ENCODE peak calls at places on chromosome 5, in seven cellular contexts. One of them, this sample, is unnamed.
A peak's percentile ranks its signal among the peaks of the same experiment; 100 is the strongest.

GRCh38 chr5:61669531-61669930 is 337.5 kb downstream of the ZSWIM6 start:
- DNase-seq in HCT116: no peak
- DNase-seq in SK-N-SH: no peak
- DNase-seq in K562: no peak
- DNase-seq in GM12878: no peak
- DNase-seq in HepG2: no peak
- DNase-seq in H1: no peak
- DNase-seq in this sample: no peak

GRCh38 chr5:115369430-115370144 is 73.1 kb upstream of the CCDC112 start:
- DNase-seq in HCT116: no peak
- DNase-seq in SK-N-SH: no peak
- DNase-seq in K562: no peak
- DNase-seq in GM12878: no peak
- DNase-seq in HepG2: no peak
- DNase-seq in H1: peak; percentile 52
- DNase-seq in this sample: no peak

GRCh38 chr5:152097128-152097527 is 172.5 kb upstream of the GLRA1 start:
- DNase-seq in HCT116: no peak
- DNase-seq in SK-N-SH: no peak
- DNase-seq in K562: no peak
- DNase-seq in GM12878: no peak
- DNase-seq in HepG2: no peak
- DNase-seq in H1: no peak
- DNase-seq in this sample: no peak

GRCh38 chr5:119313207-119313606 is 42.6 kb upstream of the TNFAIP8 start:
- DNase-seq in HCT116: no peak
- DNase-seq in SK-N-SH: no peak
- DNase-seq in K562: no peak
- DNase-seq in GM12878: no peak
- DNase-seq in HepG2: no peak
- DNase-seq in H1: no peak
- DNase-seq in this sample: no peak

GRCh38 chr5:132369471-132370240 is at the start of gene SLC22A5:
- DNase-seq in HCT116: peak; percentile 42
- DNase-seq in SK-N-SH: peak; percentile 95
- DNase-seq in K562: peak; percentile 86
- DNase-seq in GM12878: no peak
- DNase-seq in HepG2: peak; percentile 62
- DNase-seq in H1: peak; percentile 86
- DNase-seq in this sample: peak; percentile 70

GRCh38 chr5:58412081-58412480 is 47.8 kb downstream of the PLK2 start:
- DNase-seq in HCT116: no peak
- DNase-seq in SK-N-SH: no peak
- DNase-seq in K562: no peak
- DNase-seq in GM12878: no peak
- DNase-seq in HepG2: no peak
- DNase-seq in H1: no peak
- DNase-seq in this sample: no peak

GRCh38 chr5:15023846-15024245 is 152.3 kb upstream of the ANKH start:
- DNase-seq in HCT116: no peak
- DNase-seq in SK-N-SH: no peak
- DNase-seq in K562: no peak
- DNase-seq in GM12878: no peak
- DNase-seq in HepG2: no peak
- DNase-seq in H1: no peak
- DNase-seq in this sample: no peak

GRCh38 chr5:36029914-36030313 is 36.8 kb downstream of the UGT3A2 start:
- DNase-seq in HCT116: no peak
- DNase-seq in SK-N-SH: peak; percentile 68
- DNase-seq in K562: no peak
- DNase-seq in GM12878: no peak
- DNase-seq in HepG2: no peak
- DNase-seq in H1: no peak
- DNase-seq in this sample: no peak

GRCh38 chr5:143085319-143085917 is 315.2 kb downstream of the ARHGAP26 start:
- DNase-seq in HCT116: no peak
- DNase-seq in SK-N-SH: no peak
- DNase-seq in K562: no peak
- DNase-seq in GM12878: no peak
- DNase-seq in HepG2: no peak
- DNase-seq in H1: no peak
- DNase-seq in this sample: no peak

GRCh38 chr5:159511570-159511969 is 181.3 kb upstream of the IL12B start:
- DNase-seq in HCT116: no peak
- DNase-seq in SK-N-SH: no peak
- DNase-seq in K562: no peak
- DNase-seq in GM12878: no peak
- DNase-seq in HepG2: peak; percentile 3
- DNase-seq in H1: no peak
- DNase-seq in this sample: no peak

GRCh38 chr5:71899865-71900342 is 180.8 kb downstream of the CARTPT start:
- DNase-seq in HCT116: no peak
- DNase-seq in SK-N-SH: no peak
- DNase-seq in K562: no peak
- DNase-seq in GM12878: no peak
- DNase-seq in HepG2: no peak
- DNase-seq in H1: no peak
- DNase-seq in this sample: no peak

GRCh38 chr5:97998946-97999345 is 774.5 kb upstream of the RGMB start:
- DNase-seq in HCT116: no peak
- DNase-seq in SK-N-SH: no peak
- DNase-seq in K562: no peak
- DNase-seq in GM12878: no peak
- DNase-seq in HepG2: no peak
- DNase-seq in H1: no peak
- DNase-seq in this sample: no peak

GRCh38 chr5:54455413-54456157 is at the start of gene HSPB3:
- DNase-seq in HCT116: no peak
- DNase-seq in SK-N-SH: no peak
- DNase-seq in K562: no peak
- DNase-seq in GM12878: no peak
- DNase-seq in HepG2: no peak
- DNase-seq in H1: no peak
- DNase-seq in this sample: no peak

GRCh38 chr5:180332051-180332517 is 21.1 kb downstream of the GFPT2 start:
- DNase-seq in HCT116: no peak
- DNase-seq in SK-N-SH: peak; percentile 31
- DNase-seq in K562: no peak
- DNase-seq in GM12878: no peak
- DNase-seq in HepG2: no peak
- DNase-seq in H1: peak; percentile 79
- DNase-seq in this sample: no peak

GRCh38 chr5:91182763-91183162 is 200.4 kb downstream of the ARRDC3 start:
- DNase-seq in HCT116: no peak
- DNase-seq in SK-N-SH: no peak
- DNase-seq in K562: no peak
- DNase-seq in GM12878: no peak
- DNase-seq in HepG2: no peak
- DNase-seq in H1: peak; percentile 43
- DNase-seq in this sample: no peak

GRCh38 chr5:24635217-24635616 is 9.6 kb downstream of the CDH10 start:
- DNase-seq in HCT116: no peak
- DNase-seq in SK-N-SH: no peak
- DNase-seq in K562: no peak
- DNase-seq in GM12878: no peak
- DNase-seq in HepG2: no peak
- DNase-seq in H1: no peak
- DNase-seq in this sample: no peak

GRCh38 chr5:14665949-14666741 is 1.6 kb downstream of the OTULIN start:
- DNase-seq in HCT116: no peak
- DNase-seq in SK-N-SH: peak; percentile 39
- DNase-seq in K562: no peak
- DNase-seq in GM12878: no peak
- DNase-seq in HepG2: peak; percentile 41
- DNase-seq in H1: no peak
- DNase-seq in this sample: peak; percentile 15

GRCh38 chr5:113205807-113206206 is 229.0 kb downstream of the TSSK1B start:
- DNase-seq in HCT116: peak; percentile 43
- DNase-seq in SK-N-SH: no peak
- DNase-seq in K562: no peak
- DNase-seq in GM12878: no peak
- DNase-seq in HepG2: peak; percentile 36
- DNase-seq in H1: no peak
- DNase-seq in this sample: peak; percentile 25

GRCh38 chr5:38650540-38651275 is 94.3 kb upstream of the LIFR start:
- DNase-seq in HCT116: no peak
- DNase-seq in SK-N-SH: no peak
- DNase-seq in K562: no peak
- DNase-seq in GM12878: no peak
- DNase-seq in HepG2: no peak
- DNase-seq in H1: no peak
- DNase-seq in this sample: peak; percentile 92

GRCh38 chr5:179610903-179611265 is 12.6 kb downstream of the HNRNPH1 start:
- DNase-seq in HCT116: no peak
- DNase-seq in SK-N-SH: no peak
- DNase-seq in K562: no peak
- DNase-seq in GM12878: no peak
- DNase-seq in HepG2: no peak
- DNase-seq in H1: no peak
- DNase-seq in this sample: no peak

GRCh38 chr5:108763222-108763864 is 15.6 kb downstream of the FER start:
- DNase-seq in HCT116: no peak
- DNase-seq in SK-N-SH: no peak
- DNase-seq in K562: no peak
- DNase-seq in GM12878: no peak
- DNase-seq in HepG2: no peak
- DNase-seq in H1: no peak
- DNase-seq in this sample: no peak

GRCh38 chr5:171709930-171710329 is 75.7 kb upstream of the SMIM23 start:
- DNase-seq in HCT116: no peak
- DNase-seq in SK-N-SH: no peak
- DNase-seq in K562: no peak
- DNase-seq in GM12878: no peak
- DNase-seq in HepG2: no peak
- DNase-seq in H1: peak; percentile 41
- DNase-seq in this sample: no peak

GRCh38 chr5:173479711-173480110 is 136.7 kb downstream of the BOD1 start:
- DNase-seq in HCT116: no peak
- DNase-seq in SK-N-SH: no peak
- DNase-seq in K562: no peak
- DNase-seq in GM12878: no peak
- DNase-seq in HepG2: no peak
- DNase-seq in H1: no peak
- DNase-seq in this sample: no peak

GRCh38 chr5:61321650-61322049 is 10.4 kb upstream of the ZSWIM6 start:
- DNase-seq in HCT116: no peak
- DNase-seq in SK-N-SH: no peak
- DNase-seq in K562: no peak
- DNase-seq in GM12878: no peak
- DNase-seq in HepG2: no peak
- DNase-seq in H1: no peak
- DNase-seq in this sample: no peak

GRCh38 chr5:151022511-151023018 is 2.2 kb downstream of the GPX3 start:
- DNase-seq in HCT116: no peak
- DNase-seq in SK-N-SH: no peak
- DNase-seq in K562: peak; percentile 50
- DNase-seq in GM12878: no peak
- DNase-seq in HepG2: no peak
- DNase-seq in H1: no peak
- DNase-seq in this sample: no peak

GRCh38 chr5:96876292-96876850 is at the start of gene ERAP2:
- DNase-seq in HCT116: no peak
- DNase-seq in SK-N-SH: no peak
- DNase-seq in K562: peak; percentile 20
- DNase-seq in GM12878: no peak
- DNase-seq in HepG2: peak; percentile 25
- DNase-seq in H1: no peak
- DNase-seq in this sample: peak; percentile 85

GRCh38 chr5:96871022-96871388 is 5.3 kb upstream of the ERAP2 start:
- DNase-seq in HCT116: no peak
- DNase-seq in SK-N-SH: no peak
- DNase-seq in K562: no peak
- DNase-seq in GM12878: no peak
- DNase-seq in HepG2: no peak
- DNase-seq in H1: no peak
- DNase-seq in this sample: no peak

GRCh38 chr5:96871686-96872085 is 4.6 kb upstream of the ERAP2 start:
- DNase-seq in HCT116: no peak
- DNase-seq in SK-N-SH: no peak
- DNase-seq in K562: no peak
- DNase-seq in GM12878: no peak
- DNase-seq in HepG2: no peak
- DNase-seq in H1: no peak
- DNase-seq in this sample: no peak

GRCh38 chr5:96875805-96876291 is 452 bp upstream of the ERAP2 start:
- DNase-seq in HCT116: no peak
- DNase-seq in SK-N-SH: no peak
- DNase-seq in K562: no peak
- DNase-seq in GM12878: no peak
- DNase-seq in HepG2: peak; percentile 73
- DNase-seq in H1: no peak
- DNase-seq in this sample: no peak

DNA sequence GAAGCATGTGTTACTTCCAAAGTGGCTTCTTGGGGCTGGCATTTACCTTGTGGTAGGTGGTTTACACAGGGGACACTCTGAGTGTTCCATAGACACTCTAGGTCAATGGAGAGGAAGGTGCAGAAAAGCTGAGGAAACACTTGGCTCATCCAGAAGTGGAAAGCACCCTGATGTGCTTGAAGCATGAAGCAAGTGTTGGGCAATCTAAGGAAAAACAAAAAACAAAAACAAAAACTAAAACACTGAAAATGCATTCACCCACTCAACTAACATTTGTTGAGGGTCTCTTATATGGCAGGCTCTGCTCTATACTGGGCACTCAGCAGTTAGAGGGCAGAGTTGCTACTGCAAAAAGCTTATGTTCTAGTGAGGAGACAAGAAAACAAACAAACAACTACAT is 2.8 kb upstream of the ERAP2 start:
- DNase-seq in HCT116: no peak
- DNase-seq in SK-N-SH: no peak
- DNase-seq in K562: no peak
- DNase-seq in GM12878: no peak
- DNase-seq in HepG2: no peak
- DNase-seq in H1: no peak
- DNase-seq in this sample: no peak
- H2AFZ ChIP-seq in HCT116: no peak overlapping the region
- H2AFZ ChIP-seq in SK-N-SH: no peak overlapping the region
- H2AFZ ChIP-seq in K562: peak overlapping the region; percentile 48
- H2AFZ ChIP-seq in GM12878: peak overlapping the region; percentile 15
- H2AFZ ChIP-seq in HepG2: no peak overlapping the region
- H2AFZ ChIP-seq in H1: no peak overlapping the region
- H2AFZ ChIP-seq in this sample: no peak overlapping the region

GRCh38 chr5:39670391-39670790 is 245.6 kb upstream of the DAB2 start:
- DNase-seq in HCT116: no peak
- DNase-seq in SK-N-SH: no peak
- DNase-seq in K562: no peak
- DNase-seq in GM12878: no peak
- DNase-seq in HepG2: no peak
- DNase-seq in H1: no peak
- DNase-seq in this sample: no peak
- TF ChIP-seq MAX in HCT116: no peak
- TF ChIP-seq MAX in SK-N-SH: no peak
- TF ChIP-seq MAX in K562: no peak
- TF ChIP-seq MAX in GM12878: no peak
- TF ChIP-seq MAX in HepG2: no peak
- TF ChIP-seq MAX in H1: no peak
- TF ChIP-seq MAX in this sample: no peak

GRCh38 chr5:67208403-67208802 is 11.8 kb upstream of the CD180 start:
- DNase-seq in HCT116: no peak
- DNase-seq in SK-N-SH: no peak
- DNase-seq in K562: no peak
- DNase-seq in GM12878: no peak
- DNase-seq in HepG2: no peak
- DNase-seq in H1: no peak
- DNase-seq in this sample: no peak
- H2AFZ ChIP-seq in HCT116: peak overlapping the region; percentile 91
- H2AFZ ChIP-seq in SK-N-SH: no peak overlapping the region
- H2AFZ ChIP-seq in K562: no peak overlapping the region
- H2AFZ ChIP-seq in GM12878: no peak overlapping the region
- H2AFZ ChIP-seq in HepG2: no peak overlapping the region
- H2AFZ ChIP-seq in H1: no peak overlapping the region
- H2AFZ ChIP-seq in this sample: no peak overlapping the region

GRCh38 chr5:13553896-13554295 is 390.6 kb downstream of the DNAH5 start:
- DNase-seq in HCT116: no peak
- DNase-seq in SK-N-SH: no peak
- DNase-seq in K562: no peak
- DNase-seq in GM12878: no peak
- DNase-seq in HepG2: no peak
- DNase-seq in H1: peak; percentile 82
- DNase-seq in this sample: peak; percentile 5
- TF ChIP-seq MAX in HCT116: no peak
- TF ChIP-seq MAX in SK-N-SH: no peak
- TF ChIP-seq MAX in K562: no peak
- TF ChIP-seq MAX in GM12878: no peak
- TF ChIP-seq MAX in HepG2: no peak
- TF ChIP-seq MAX in H1: peak; percentile 67
- TF ChIP-seq MAX in this sample: no peak